ENCODE peak calls at places on chromosomes 16 and 17, in ten cellular contexts. W, V, S, H, Z, Y, E, Q, C and F are unnamed samples.

GRCh38 chr17:40121191-40121885 is 433 bp upstream of the MSL1 start:
- DNase-seq in W (peak), V (no peak), S (peak), H (no peak), Z (no peak), Y (no peak), E (no peak), Q (peak), C (no peak), F (no peak)

GRCh38 chr17:44053130-44053872 is 13.2 kb downstream of the LSM12 start:
- DNase-seq in W (no peak), V (no peak), S (no peak), H (no peak), Z (no peak), Y (no peak), E (peak), Q (no peak), C (no peak), F (no peak)

GRCh38 chr17:38943607-38944006 is 18.2 kb downstream of the LASP1NB start:
- DNase-seq in W (no peak), V (no peak), S (no peak), H (no peak), Z (no peak), Y (no peak), E (no peak), Q (no peak), C (no peak), F (no peak)

GRCh38 chr16:2365895-2366294 is 25.4 kb upstream of the ABCA3 start:
- DNase-seq in W (no peak), V (no peak), S (no peak), H (no peak), Z (no peak), Y (no peak), E (no peak), Q (no peak), C (no peak), F (no peak)

GRCh38 chr17:39591958-39592954 is 15.5 kb downstream of the NEUROD2 start:
- DNase-seq in W (peak), V (peak), S (no peak), H (no peak), Z (no peak), Y (no peak), E (peak), Q (no peak), C (peak), F (no peak)

GRCh38 chr17:5418858-5419355 is 555 bp downstream of the NUP88 start:
- DNase-seq in W (peak), V (peak), S (no peak), H (peak), Z (peak), Y (peak), E (peak), Q (no peak), C (no peak), F (peak)

GRCh38 chr16:65069090-65069489 is 52.8 kb downstream of the CDH11 start:
- DNase-seq in W (peak), V (no peak), S (no peak), H (no peak), Z (no peak), Y (no peak), E (no peak), Q (no peak), C (no peak), F (no peak)

GRCh38 chr16:56041556-56042140 is 149.6 kb upstream of the GNAO1 start:
- DNase-seq in W (peak), V (peak), S (no peak), H (no peak), Z (no peak), Y (no peak), E (no peak), Q (no peak), C (peak), F (no peak)

GRCh38 chr17:73224663-73225305 is 31.9 kb downstream of the COG1 start:
- DNase-seq in W (no peak), V (no peak), S (no peak), H (no peak), Z (no peak), Y (no peak), E (no peak), Q (no peak), C (no peak), F (no peak)

GRCh38 chr16:47907109-47907508 is 248.7 kb downstream of the ABCC12 start:
- DNase-seq in W (no peak), V (no peak), S (no peak), H (no peak), Z (no peak), Y (no peak), E (no peak), Q (no peak), C (no peak), F (no peak)

GRCh38 chr16:67538666-67539101 is 10.1 kb downstream of the RIPOR1 start:
- DNase-seq in W (no peak), V (no peak), S (no peak), H (no peak), Z (no peak), Y (no peak), E (peak), Q (no peak), C (no peak), F (no peak)

GRCh38 chr16:67539271-67539670 is 10.6 kb downstream of the RIPOR1 start:
- DNase-seq in W (no peak), V (no peak), S (no peak), H (no peak), Z (no peak), Y (no peak), E (no peak), Q (no peak), C (no peak), F (no peak)

GRCh38 chr16:67535201-67535600 is 6.6 kb downstream of the RIPOR1 start:
- DNase-seq in W (no peak), V (no peak), S (no peak), H (no peak), Z (no peak), Y (no peak), E (no peak), Q (no peak), C (no peak), F (no peak)

GRCh38 chr16:67537636-67538591 is 9.3 kb downstream of the RIPOR1 start:
- DNase-seq in W (no peak), V (peak), S (peak), H (no peak), Z (peak), Y (no peak), E (peak), Q (peak), C (no peak), F (peak)

DNA sequence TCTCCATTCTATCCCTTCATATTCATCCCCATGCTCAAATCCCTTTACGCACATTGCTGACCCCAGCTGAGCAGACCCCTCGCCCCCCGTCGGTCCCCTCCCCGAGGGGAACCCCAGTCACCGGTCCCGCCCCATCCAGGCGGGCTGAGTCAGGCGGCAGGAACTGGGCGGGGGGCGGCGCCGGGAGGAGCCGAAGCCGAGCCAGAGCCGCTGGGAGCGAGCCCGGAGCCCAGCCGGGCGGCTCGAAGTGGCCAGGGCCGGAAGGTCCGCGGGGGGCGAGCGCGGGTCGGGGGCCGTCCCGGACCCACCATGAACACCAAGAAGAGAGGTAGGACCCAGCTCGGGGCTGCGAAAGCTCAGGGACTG is 8.6 kb downstream of the RIPOR1 start:
- DNase-seq in W (no peak), V (no peak), S (peak), H (no peak), Z (peak), Y (no peak), E (peak), Q (peak), C (no peak), F (peak)
- TF ChIP-seq POLR2A in W (no peak), V (no peak), S (no peak), H (peak), Z (no peak), Y (peak), E (no peak), Q (peak), C (no peak), F (peak)

GRCh38 chr17:45149037-45149668 is 878 bp downstream of the HEXIM1 start:
- DNase-seq in W (peak), V (peak), S (peak), H (peak), Z (peak), Y (no peak), E (peak), Q (peak), C (peak), F (peak)
- TF ChIP-seq POLR2A in W (peak), V (no peak), S (no peak), H (peak), Z (no peak), Y (no peak), E (no peak), Q (peak), C (no peak), F (peak)

DNA sequence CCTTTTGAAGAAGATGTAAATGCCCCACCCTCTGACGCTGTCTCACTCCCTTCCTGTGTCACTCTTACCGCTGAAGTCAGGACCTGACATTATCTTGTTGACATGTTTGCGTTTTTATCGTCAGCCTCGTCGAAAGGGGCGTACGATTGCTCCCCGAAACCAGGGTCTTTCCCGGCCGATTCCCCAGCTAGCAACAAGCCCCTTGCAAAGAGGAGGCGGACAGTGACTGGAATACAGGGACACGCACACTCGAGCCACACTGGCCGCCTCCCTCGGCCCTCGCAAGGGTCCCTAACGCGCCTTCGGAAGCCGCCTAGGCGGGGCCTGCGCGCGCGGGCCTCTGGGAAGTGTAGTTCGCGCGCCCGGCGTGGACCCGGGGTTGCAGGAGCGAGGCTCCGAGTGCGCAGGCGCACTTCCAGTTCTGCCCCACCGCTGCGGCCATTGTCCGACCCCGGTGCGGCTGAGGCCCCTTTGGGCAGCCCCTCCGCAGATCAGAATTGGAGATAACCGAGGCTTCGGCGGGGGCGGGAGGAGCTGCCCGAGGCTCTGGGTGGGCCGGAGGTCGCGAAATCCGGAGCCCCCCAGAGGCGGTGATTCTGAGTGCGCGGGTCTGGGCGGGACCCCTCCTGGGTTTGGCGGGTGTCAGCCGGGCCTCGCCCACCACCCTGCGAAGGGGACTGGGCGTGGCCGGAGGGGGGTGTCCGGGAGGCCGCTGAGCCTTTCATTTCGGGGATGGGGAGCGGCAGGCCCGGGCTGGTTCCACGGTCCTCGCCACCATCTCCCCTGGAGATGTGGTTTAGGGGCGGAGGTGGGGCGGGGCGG is at the start of gene ZFP90:
- DNase-seq in W (peak), V (peak), S (peak), H (peak), Z (peak), Y (peak), E (peak), Q (peak), C (peak), F (peak)
- TF ChIP-seq POLR2A in W (peak), V (peak), S (no peak), H (peak), Z (no peak), Y (peak), E (no peak), Q (no peak), C (peak), F (peak)

DNA sequence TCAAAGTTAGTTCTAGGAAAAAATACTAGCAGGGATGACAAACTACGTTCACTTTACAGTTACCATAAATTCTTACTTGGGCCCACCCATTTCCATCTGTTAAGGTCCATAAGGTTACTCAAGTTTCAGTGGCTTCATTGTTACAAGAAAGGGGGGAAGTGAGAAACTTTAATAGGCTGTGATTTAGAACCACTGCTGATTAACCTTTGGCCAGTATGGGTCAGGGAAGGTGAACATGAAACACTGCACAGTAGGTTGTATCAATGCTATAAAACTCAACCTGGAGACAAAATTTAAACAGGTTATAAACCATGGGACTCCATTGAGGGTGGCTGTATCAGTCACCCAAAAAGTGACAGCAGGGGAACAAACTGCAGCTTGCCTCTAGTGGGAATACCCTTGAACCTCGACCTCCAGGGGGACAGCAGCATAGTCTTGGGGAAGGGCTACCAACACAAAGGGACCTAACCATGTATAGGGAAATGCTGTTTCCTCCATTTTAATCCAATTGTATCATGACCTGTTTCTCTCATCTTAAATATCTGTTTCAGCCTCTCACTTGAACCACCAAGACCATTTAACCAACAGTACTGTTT is 10.4 kb downstream of the PTRH2 start:
- DNase-seq in W (no peak), V (no peak), S (no peak), H (no peak), Z (no peak), Y (peak), E (no peak), Q (no peak), C (no peak), F (no peak)
- TF ChIP-seq POLR2A in W (no peak), V (no peak), S (no peak), H (no peak), Z (no peak), Y (peak), E (no peak), Q (no peak), C (peak), F (no peak)

DNA sequence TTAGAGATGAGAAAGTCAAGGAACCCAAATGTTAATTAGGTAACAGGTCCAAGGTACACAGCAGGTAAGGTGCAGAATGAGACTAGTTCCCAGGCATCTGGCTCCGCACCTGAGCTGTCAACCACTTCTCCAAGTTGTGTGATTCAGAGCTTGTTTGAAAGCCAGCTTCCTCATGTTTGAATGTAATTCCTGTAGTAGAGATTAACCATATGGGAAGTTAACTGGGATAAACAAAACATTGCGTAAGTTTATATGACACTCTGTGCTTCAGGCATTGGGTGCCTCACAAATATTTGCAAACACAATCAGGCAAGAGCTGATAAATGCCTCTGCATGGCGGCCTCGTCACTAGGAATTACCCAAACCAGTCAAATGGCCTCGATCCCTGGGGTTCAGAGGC is 27.8 kb upstream of the CPHXL start:
- DNase-seq in W (no peak), V (no peak), S (no peak), H (no peak), Z (no peak), Y (no peak), E (peak), Q (no peak), C (no peak), F (peak)
- TF ChIP-seq POLR2A in W (no peak), V (no peak), S (no peak), H (no peak), Z (no peak), Y (no peak), E (no peak), Q (no peak), C (no peak), F (no peak)

GRCh38 chr17:35025541-35025940 is 38.0 kb downstream of the RFFL start:
- DNase-seq in W (no peak), V (no peak), S (no peak), H (no peak), Z (no peak), Y (no peak), E (no peak), Q (no peak), C (no peak), F (no peak)

GRCh38 chr17:35021520-35022380 is 41.4 kb downstream of the LIG3 start:
- DNase-seq in W (no peak), V (no peak), S (no peak), H (no peak), Z (no peak), Y (no peak), E (no peak), Q (no peak), C (no peak), F (no peak)

GRCh38 chr17:35023538-35023937 is 40.0 kb downstream of the RFFL start:
- DNase-seq in W (no peak), V (no peak), S (no peak), H (no peak), Z (no peak), Y (no peak), E (no peak), Q (no peak), C (no peak), F (peak)

GRCh38 chr17:35019386-35020179 is 39.3 kb downstream of the LIG3 start:
- DNase-seq in W (no peak), V (no peak), S (no peak), H (no peak), Z (no peak), Y (no peak), E (no peak), Q (no peak), C (no peak), F (no peak)

GRCh38 chr17:35022536-35023063 is 40.9 kb downstream of the RFFL start:
- DNase-seq in W (peak), V (peak), S (peak), H (peak), Z (peak), Y (no peak), E (peak), Q (peak), C (no peak), F (peak)
- TF ChIP-seq POLR2A in W (no peak), V (no peak), S (no peak), H (peak), Z (no peak), Y (peak), E (no peak), Q (no peak), C (no peak), F (no peak)

DNA sequence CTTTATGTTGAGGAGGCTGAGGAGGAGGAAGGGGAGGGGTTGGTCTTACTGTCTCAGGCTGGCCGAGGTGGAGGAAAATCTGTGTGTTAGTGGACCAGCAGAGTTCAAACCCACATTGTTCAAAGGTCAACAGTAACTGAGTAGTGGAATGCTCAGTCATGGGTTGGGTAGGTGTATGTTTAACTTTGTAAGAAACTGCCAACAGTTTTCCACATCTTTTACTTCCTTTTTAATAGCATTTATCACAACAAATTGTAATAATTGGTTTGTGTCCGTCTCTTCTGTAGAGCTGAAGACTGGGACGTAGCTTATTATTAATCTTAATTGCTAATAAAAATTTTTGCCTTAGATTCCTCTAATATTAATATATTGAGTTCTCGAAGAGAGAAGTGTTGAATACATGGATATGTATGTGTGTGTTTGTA is 5.3 kb downstream of the ATP6V0A1 start:
- DNase-seq in W (peak), V (no peak), S (no peak), H (no peak), Z (no peak), Y (no peak), E (no peak), Q (no peak), C (no peak), F (no peak)
- TF ChIP-seq POLR2A in W (no peak), V (no peak), S (no peak), H (no peak), Z (no peak), Y (no peak), E (no peak), Q (no peak), C (no peak), F (no peak)

GRCh38 chr17:76540381-76541300 is 797 bp downstream of the PRCD start:
- DNase-seq in W (peak), V (peak), S (peak), H (peak), Z (peak), Y (no peak), E (peak), Q (peak), C (peak), F (peak)
- TF ChIP-seq POLR2A in W (peak), V (peak), S (no peak), H (peak), Z (no peak), Y (no peak), E (no peak), Q (peak), C (peak), F (peak)